ENCODE peak calls at places on chromosome 1, in ten cellular contexts. One of them, this sample, is unnamed.

GRCh38 chr1:33057095-33057494 is 20.4 kb upstream of the AK2 start:
- DNase-seq in AG10803: no peak
- DNase-seq in GM12864: no peak
- DNase-seq in SJSA1: no peak
- DNase-seq in breast epithelium: no peak
- DNase-seq in esophagus squamous epithelium: no peak
- DNase-seq in cardiac muscle cell: no peak
- DNase-seq in heart left ventricle: no peak
- DNase-seq in fibroblast of lung: no peak
- DNase-seq in stomach: no peak
- DNase-seq in this sample: no peak

GRCh38 chr1:25664357-25664796 is 47.8 kb downstream of the MAN1C1 start:
- DNase-seq in stomach: no peak
- DNase-seq in AG10803: no peak
- DNase-seq in heart left ventricle: no peak
- DNase-seq in GM12864: no peak
- DNase-seq in SJSA1: no peak
- DNase-seq in breast epithelium: no peak
- DNase-seq in esophagus squamous epithelium: no peak
- DNase-seq in fibroblast of lung: no peak
- DNase-seq in cardiac muscle cell: peak; percentile 33
- DNase-seq in this sample: no peak

GRCh38 chr1:172003766-172004530 is 162.7 kb downstream of the DNM3 start:
- DNase-seq in stomach: no peak
- DNase-seq in SJSA1: no peak
- DNase-seq in GM12864: no peak
- DNase-seq in fibroblast of lung: peak; percentile 27
- DNase-seq in esophagus squamous epithelium: no peak
- DNase-seq in breast epithelium: no peak
- DNase-seq in heart left ventricle: no peak
- DNase-seq in AG10803: peak; percentile 24
- DNase-seq in cardiac muscle cell: peak; percentile 40
- DNase-seq in this sample: no peak

GRCh38 chr1:117363591-117364048 is 3.6 kb upstream of the MAN1A2 start:
- DNase-seq in AG10803: no peak
- DNase-seq in breast epithelium: no peak
- DNase-seq in esophagus squamous epithelium: no peak
- DNase-seq in stomach: no peak
- DNase-seq in SJSA1: no peak
- DNase-seq in fibroblast of lung: no peak
- DNase-seq in heart left ventricle: no peak
- DNase-seq in GM12864: no peak
- DNase-seq in cardiac muscle cell: no peak
- DNase-seq in this sample: no peak

GRCh38 chr1:232238009-232238408 is 391.9 kb downstream of the SIPA1L2 start:
- DNase-seq in fibroblast of lung: no peak
- DNase-seq in breast epithelium: no peak
- DNase-seq in SJSA1: no peak
- DNase-seq in esophagus squamous epithelium: no peak
- DNase-seq in cardiac muscle cell: no peak
- DNase-seq in heart left ventricle: no peak
- DNase-seq in GM12864: no peak
- DNase-seq in AG10803: no peak
- DNase-seq in stomach: no peak
- DNase-seq in this sample: no peak

GRCh38 chr1:109490029-109490933 is 3.6 kb upstream of the CYB561D1 start:
- DNase-seq in AG10803: peak; percentile 69
- DNase-seq in GM12864: no peak
- DNase-seq in heart left ventricle: peak; percentile 65
- DNase-seq in fibroblast of lung: peak; percentile 39
- DNase-seq in stomach: peak; percentile 75
- DNase-seq in SJSA1: peak; percentile 55
- DNase-seq in cardiac muscle cell: peak; percentile 77
- DNase-seq in esophagus squamous epithelium: no peak
- DNase-seq in breast epithelium: no peak
- DNase-seq in this sample: no peak

GRCh38 chr1:74502858-74503257 is 9.6 kb downstream of the LRRC53 start:
- DNase-seq in heart left ventricle: no peak
- DNase-seq in AG10803: no peak
- DNase-seq in breast epithelium: no peak
- DNase-seq in SJSA1: no peak
- DNase-seq in GM12864: no peak
- DNase-seq in esophagus squamous epithelium: no peak
- DNase-seq in stomach: no peak
- DNase-seq in fibroblast of lung: no peak
- DNase-seq in cardiac muscle cell: no peak
- DNase-seq in this sample: no peak

GRCh38 chr1:24560361-24560760 is 4.5 kb downstream of the NCMAP start:
- DNase-seq in breast epithelium: peak; percentile 10
- DNase-seq in SJSA1: no peak
- DNase-seq in stomach: no peak
- DNase-seq in heart left ventricle: no peak
- DNase-seq in GM12864: no peak
- DNase-seq in fibroblast of lung: no peak
- DNase-seq in esophagus squamous epithelium: no peak
- DNase-seq in cardiac muscle cell: no peak
- DNase-seq in AG10803: no peak
- DNase-seq in this sample: no peak

GRCh38 chr1:181152892-181153633 is 64.6 kb downstream of the IER5 start:
- DNase-seq in AG10803: peak; percentile 42
- DNase-seq in fibroblast of lung: peak; percentile 96
- DNase-seq in cardiac muscle cell: peak; percentile 97
- DNase-seq in GM12864: peak; percentile 68
- DNase-seq in stomach: peak; percentile 85
- DNase-seq in heart left ventricle: peak; percentile 96
- DNase-seq in breast epithelium: no peak
- DNase-seq in esophagus squamous epithelium: no peak
- DNase-seq in SJSA1: no peak
- DNase-seq in this sample: no peak

GRCh38 chr1:235012436-235013210 is 116.0 kb downstream of the TOMM20 start:
- DNase-seq in heart left ventricle: no peak
- DNase-seq in SJSA1: no peak
- DNase-seq in GM12864: no peak
- DNase-seq in stomach: no peak
- DNase-seq in breast epithelium: no peak
- DNase-seq in AG10803: no peak
- DNase-seq in cardiac muscle cell: no peak
- DNase-seq in esophagus squamous epithelium: no peak
- DNase-seq in fibroblast of lung: no peak
- DNase-seq in this sample: no peak

GRCh38 chr1:57204091-57204490 is 219.8 kb downstream of the DAB1 start:
- DNase-seq in cardiac muscle cell: no peak
- DNase-seq in stomach: no peak
- DNase-seq in fibroblast of lung: no peak
- DNase-seq in GM12864: peak; percentile 5
- DNase-seq in breast epithelium: no peak
- DNase-seq in esophagus squamous epithelium: no peak
- DNase-seq in AG10803: no peak
- DNase-seq in heart left ventricle: no peak
- DNase-seq in SJSA1: no peak
- DNase-seq in this sample: no peak

GRCh38 chr1:153352523-153352922 is 3.9 kb upstream of the PGLYRP4 start:
- DNase-seq in breast epithelium: peak; percentile 62
- DNase-seq in SJSA1: peak; percentile 39
- DNase-seq in cardiac muscle cell: peak; percentile 81
- DNase-seq in esophagus squamous epithelium: no peak
- DNase-seq in fibroblast of lung: peak; percentile 47
- DNase-seq in AG10803: peak; percentile 62
- DNase-seq in heart left ventricle: peak; percentile 63
- DNase-seq in stomach: peak; percentile 72
- DNase-seq in GM12864: peak; percentile 31
- DNase-seq in this sample: no peak

DNA sequence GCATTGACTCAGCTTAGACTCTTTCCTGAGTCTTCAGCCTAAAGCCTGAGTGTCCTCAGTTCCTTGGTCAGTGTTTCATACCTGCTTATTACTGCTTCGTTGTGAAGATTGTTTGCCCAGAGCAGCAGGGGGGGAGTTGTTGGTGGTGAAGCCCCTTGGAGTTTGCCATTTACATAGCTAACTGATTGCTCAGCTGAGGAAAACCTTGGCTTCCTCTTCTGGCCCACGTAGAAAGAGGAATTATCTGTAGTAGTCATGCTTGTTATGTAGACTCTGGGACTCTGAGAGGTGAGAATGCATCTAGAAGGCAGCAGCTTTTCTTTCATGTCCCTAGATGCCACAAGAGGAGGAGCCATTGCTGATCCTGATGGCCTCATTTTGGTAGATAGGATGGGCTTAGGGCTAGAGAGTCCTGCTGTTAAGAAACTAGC is 125.9 kb downstream of the MAST2 start:
- DNase-seq in breast epithelium: no peak
- DNase-seq in cardiac muscle cell: peak; percentile 87
- DNase-seq in GM12864: no peak
- DNase-seq in SJSA1: peak; percentile 78
- DNase-seq in heart left ventricle: no peak
- DNase-seq in AG10803: peak; percentile 91
- DNase-seq in stomach: no peak
- DNase-seq in esophagus squamous epithelium: no peak
- DNase-seq in fibroblast of lung: peak; percentile 95
- DNase-seq in this sample: no peak
- H3K4me3 ChIP-seq in breast epithelium: no peak overlapping the region
- H3K4me3 ChIP-seq in cardiac muscle cell: no peak overlapping the region
- H3K4me3 ChIP-seq in GM12864: no peak overlapping the region
- H3K4me3 ChIP-seq in SJSA1: no peak overlapping the region
- H3K4me3 ChIP-seq in heart left ventricle: no peak overlapping the region
- H3K4me3 ChIP-seq in AG10803: no peak overlapping the region
- H3K4me3 ChIP-seq in stomach: no peak overlapping the region
- H3K4me3 ChIP-seq in esophagus squamous epithelium: no peak overlapping the region
- H3K4me3 ChIP-seq in fibroblast of lung: no peak overlapping the region
- H3K4me3 ChIP-seq in this sample: no peak overlapping the region

DNA sequence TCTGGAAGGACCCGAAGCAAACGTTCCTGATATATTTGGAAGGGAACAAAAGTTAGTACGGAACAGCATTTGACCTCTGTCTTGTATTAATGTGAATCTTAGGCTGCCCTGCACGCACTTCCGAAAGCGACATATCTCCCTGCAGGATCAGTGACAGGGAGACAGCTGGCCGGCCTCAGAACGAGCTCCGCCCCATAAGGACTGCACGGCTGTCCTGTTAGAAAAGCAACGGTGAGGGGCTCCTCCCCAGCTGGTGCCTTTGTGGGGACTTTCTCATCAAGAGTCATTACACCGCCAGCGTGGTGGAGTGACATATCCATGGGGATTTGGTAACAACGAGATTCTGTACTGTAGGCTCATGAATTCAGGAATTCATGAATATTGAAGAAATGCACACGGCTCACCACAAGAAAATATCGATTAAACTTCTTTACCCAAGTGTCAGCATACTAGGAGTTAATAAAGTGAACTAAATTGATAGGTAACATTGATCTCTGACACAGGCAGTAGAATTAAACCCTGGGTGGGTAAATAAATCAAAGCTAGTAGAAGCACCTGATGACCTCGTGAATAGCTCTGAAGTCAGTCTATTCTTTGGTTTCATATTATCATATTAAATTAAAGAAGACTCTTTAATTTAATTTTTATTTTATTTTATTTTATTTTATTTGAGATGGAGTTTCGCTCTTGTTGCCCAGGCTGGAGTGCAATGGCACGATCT is 8.1 kb upstream of the GREM2 start:
- DNase-seq in breast epithelium: no peak
- DNase-seq in stomach: no peak
- DNase-seq in GM12864: no peak
- DNase-seq in AG10803: no peak
- DNase-seq in cardiac muscle cell: no peak
- DNase-seq in esophagus squamous epithelium: no peak
- DNase-seq in heart left ventricle: no peak
- DNase-seq in SJSA1: no peak
- DNase-seq in fibroblast of lung: no peak
- DNase-seq in this sample: no peak
- H3K4me3 ChIP-seq in breast epithelium: no peak overlapping the region
- H3K4me3 ChIP-seq in stomach: no peak overlapping the region
- H3K4me3 ChIP-seq in GM12864: no peak overlapping the region
- H3K4me3 ChIP-seq in AG10803: no peak overlapping the region
- H3K4me3 ChIP-seq in cardiac muscle cell: no peak overlapping the region
- H3K4me3 ChIP-seq in esophagus squamous epithelium: no peak overlapping the region
- H3K4me3 ChIP-seq in heart left ventricle: no peak overlapping the region
- H3K4me3 ChIP-seq in SJSA1: no peak overlapping the region
- H3K4me3 ChIP-seq in fibroblast of lung: no peak overlapping the region
- H3K4me3 ChIP-seq in this sample: no peak overlapping the region

DNA sequence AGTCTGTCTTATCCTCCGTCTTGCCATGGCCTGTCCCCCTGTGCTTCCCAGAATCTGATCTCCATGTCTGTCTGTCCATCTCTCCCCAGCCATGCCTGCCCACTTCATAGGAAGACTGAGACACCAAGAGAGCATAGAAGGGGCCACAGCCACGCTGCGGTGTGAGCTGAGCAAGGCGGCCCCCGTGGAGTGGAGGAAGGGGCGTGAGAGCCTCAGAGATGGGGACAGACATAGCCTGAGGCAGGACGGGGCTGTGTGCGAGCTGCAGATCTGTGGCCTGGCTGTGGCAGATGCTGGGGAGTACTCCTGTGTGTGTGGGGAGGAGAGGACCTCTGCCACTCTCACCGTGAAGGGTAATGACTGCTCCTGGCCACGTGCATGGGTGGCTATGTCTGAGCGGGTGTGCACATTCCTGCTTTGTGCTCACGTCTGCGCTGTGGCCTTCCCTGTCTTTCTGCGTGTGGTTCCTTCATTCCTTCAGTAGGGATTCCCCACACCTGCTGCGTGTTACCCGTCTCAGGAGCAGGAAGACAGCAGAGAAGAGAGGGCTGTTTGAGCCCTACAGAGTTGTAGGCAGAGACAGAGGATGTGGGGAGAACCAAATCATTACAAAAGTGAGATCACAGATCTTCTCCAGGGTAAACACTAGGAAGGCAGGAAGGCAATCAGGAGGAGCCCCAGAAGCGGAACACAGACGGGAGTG is 80.8 kb downstream of the OBSCN start:
- DNase-seq in cardiac muscle cell: no peak
- DNase-seq in SJSA1: no peak
- DNase-seq in AG10803: no peak
- DNase-seq in esophagus squamous epithelium: no peak
- DNase-seq in heart left ventricle: peak; percentile 14
- DNase-seq in fibroblast of lung: no peak
- DNase-seq in GM12864: no peak
- DNase-seq in breast epithelium: no peak
- DNase-seq in stomach: no peak
- DNase-seq in this sample: no peak
- H3K4me3 ChIP-seq in cardiac muscle cell: no peak overlapping the region
- H3K4me3 ChIP-seq in SJSA1: no peak overlapping the region
- H3K4me3 ChIP-seq in AG10803: no peak overlapping the region
- H3K4me3 ChIP-seq in esophagus squamous epithelium: no peak overlapping the region
- H3K4me3 ChIP-seq in heart left ventricle: no peak overlapping the region
- H3K4me3 ChIP-seq in fibroblast of lung: no peak overlapping the region
- H3K4me3 ChIP-seq in GM12864: no peak overlapping the region
- H3K4me3 ChIP-seq in breast epithelium: no peak overlapping the region
- H3K4me3 ChIP-seq in stomach: no peak overlapping the region
- H3K4me3 ChIP-seq in this sample: no peak overlapping the region

DNA sequence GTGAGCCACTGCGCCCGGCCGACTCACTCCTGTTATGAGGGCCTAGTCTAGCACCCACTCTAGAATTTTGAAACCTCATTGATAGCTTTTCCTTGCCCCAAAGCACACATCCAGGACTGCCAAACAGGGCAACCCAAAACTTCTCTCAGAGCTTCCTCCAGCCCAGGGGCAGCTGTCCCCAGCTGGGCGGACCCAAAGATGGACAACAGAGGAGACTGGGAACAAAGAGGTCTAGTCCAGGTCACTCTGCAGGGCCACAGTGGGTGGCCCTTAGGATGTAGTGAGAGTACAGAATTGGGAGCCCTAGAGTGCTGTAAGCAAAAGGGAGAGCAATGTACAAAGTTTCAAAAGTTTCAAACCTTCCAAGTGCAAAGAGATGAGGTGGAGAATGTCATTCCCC is 1.2 kb downstream of the CD34 start:
- DNase-seq in esophagus squamous epithelium: no peak
- DNase-seq in GM12864: no peak
- DNase-seq in AG10803: no peak
- DNase-seq in stomach: no peak
- DNase-seq in heart left ventricle: no peak
- DNase-seq in fibroblast of lung: no peak
- DNase-seq in SJSA1: no peak
- DNase-seq in cardiac muscle cell: no peak
- DNase-seq in breast epithelium: no peak
- DNase-seq in this sample: no peak
- H3K4me3 ChIP-seq in esophagus squamous epithelium: peak overlapping the region; percentile 54
- H3K4me3 ChIP-seq in GM12864: no peak overlapping the region
- H3K4me3 ChIP-seq in AG10803: no peak overlapping the region
- H3K4me3 ChIP-seq in stomach: peak overlapping the region; percentile 57
- H3K4me3 ChIP-seq in heart left ventricle: peak overlapping the region; percentile 69
- H3K4me3 ChIP-seq in fibroblast of lung: no peak overlapping the region
- H3K4me3 ChIP-seq in SJSA1: no peak overlapping the region
- H3K4me3 ChIP-seq in cardiac muscle cell: no peak overlapping the region
- H3K4me3 ChIP-seq in breast epithelium: peak overlapping the region; percentile 80
- H3K4me3 ChIP-seq in this sample: no peak overlapping the region

This sample was measured in SK-N-MC.